ENCODE peak calls at places on chromosome 21, in seven cellular contexts. G, D, B, L, Z, I and N are unnamed samples.

GRCh38 chr21:45855248-45855801 is 126.2 kb upstream of the COL6A1 start:
- DNase-seq in G (no peak), L (no peak), B (no peak), Z (no peak), D (no peak), I (no peak), N (no peak)

GRCh38 chr21:44931137-44931500 is 8.7 kb upstream of the SLX9 start:
- DNase-seq in G (no peak), I (no peak), L (peak), D (no peak), Z (no peak), B (no peak), N (peak)

GRCh38 chr21:33299181-33299752 is 25.5 kb upstream of the IFNAR1 start:
- DNase-seq in D (peak), Z (no peak), L (peak), I (peak), B (peak), G (peak), N (peak)

GRCh38 chr21:38920631-38921398 is 115.1 kb downstream of the ETS2 start:
- DNase-seq in G (no peak), B (no peak), Z (no peak), D (no peak), I (no peak), L (no peak), N (no peak)

GRCh38 chr21:43699933-43700599 is 18.9 kb upstream of the PDXK start:
- DNase-seq in B (no peak), L (no peak), G (no peak), I (no peak), D (no peak), Z (no peak), N (no peak)

GRCh38 chr21:42542196-42542595 is 28.5 kb downstream of the SLC37A1 start:
- DNase-seq in D (no peak), L (no peak), B (no peak), Z (no peak), I (no peak), G (no peak), N (no peak)

GRCh38 chr21:46556802-46557201 is 48.1 kb downstream of the S100B start:
- DNase-seq in Z (no peak), D (no peak), I (no peak), B (no peak), L (no peak), G (no peak), N (no peak)

GRCh38 chr21:44370027-44370735 is 16.8 kb downstream of the TRPM2 start:
- DNase-seq in B (no peak), Z (peak), D (no peak), G (peak), L (no peak), I (no peak), N (no peak)

GRCh38 chr21:26826801-26827200 is 18.4 kb downstream of the ADAMTS1 start:
- DNase-seq in I (no peak), D (no peak), G (peak), L (no peak), Z (no peak), B (no peak), N (no peak)

GRCh38 chr21:46207006-46207919 is 21.3 kb downstream of the LSS start:
- DNase-seq in B (no peak), D (no peak), I (no peak), L (no peak), G (no peak), Z (no peak), N (no peak)

GRCh38 chr21:35204850-35205564 is 155.9 kb upstream of the RUNX1 start:
- DNase-seq in B (no peak), G (no peak), D (no peak), L (no peak), I (peak), Z (no peak), N (no peak)

GRCh38 chr21:29130234-29130993 is at the start of gene MAP3K7CL:
- DNase-seq in D (no peak), I (no peak), Z (no peak), B (no peak), L (no peak), G (peak), N (no peak)

GRCh38 chr21:34732388-34732821 is 63.6 kb downstream of the CLIC6 start:
- DNase-seq in Z (no peak), I (no peak), D (no peak), G (no peak), B (no peak), L (no peak), N (no peak)